ENCODE peak calls at places on chromosomes 1 and 21, in nine cellular contexts. Q is endothelial cell; X is fibroblast of the aortic adventitia; J is heart right ventricle; R is MM.1S; Z is H9; E is mucosa of descending colon; L is CD8-positive, alpha-beta T cell; T is CD4-positive, alpha-beta T cell. M is an unnamed sample.
A peak's percentile ranks its signal among the peaks of the same experiment; 100 is the strongest.

GRCh38 chr1:218439541-218440295 is 94.6 kb downstream of the TGFB2 start:
- DNase-seq in T (no peak), L (no peak), R (no peak), Q (no peak), Z (peak; percentile 39), J (no peak), X (peak; percentile 31), E (no peak), M (peak; percentile 21)

GRCh38 chr1:190320952-190321351 is 156.7 kb downstream of the BRINP3 start:
- DNase-seq in J (no peak), X (peak; percentile 71), R (no peak), L (no peak), Q (peak; percentile 12), E (no peak), T (no peak), Z (no peak), M (no peak)

GRCh38 chr1:182765416-182765815 is 24.2 kb upstream of the NPL start:
- DNase-seq in L (no peak), X (peak; percentile 41), R (no peak), J (no peak), Q (no peak), E (no peak), Z (no peak), T (no peak), M (no peak)

GRCh38 chr1:98157524-98158293 is 236.9 kb upstream of the DPYD start:
- DNase-seq in X (peak; percentile 84), R (no peak), Q (no peak), L (no peak), T (no peak), J (no peak), Z (no peak), E (no peak), M (peak; percentile 55)

GRCh38 chr1:102687383-102687782 is 420.9 kb downstream of the COL11A1 start:
- DNase-seq in R (no peak), T (no peak), E (no peak), X (no peak), J (no peak), L (no peak), Z (no peak), Q (no peak), M (no peak)

GRCh38 chr1:225911207-225912130 is 12.6 kb downstream of the PYCR2 start:
- DNase-seq in T (peak; percentile 74), Q (peak; percentile 82), Z (peak; percentile 80), E (peak; percentile 80), R (peak; percentile 69), X (peak; percentile 49), J (peak; percentile 81), L (peak; percentile 89), M (peak; percentile 10)

GRCh38 chr21:43917515-43918384 is 52.7 kb downstream of the AGPAT3 start:
- DNase-seq in Z (no peak), E (peak; percentile 68), R (peak; percentile 82), Q (no peak), X (no peak), J (no peak), T (peak; percentile 18), L (no peak), M (no peak)

GRCh38 chr1:2840036-2840809 is 38.7 kb upstream of the TTC34 start:
- DNase-seq in L (peak; percentile 83), Z (no peak), Q (peak; percentile 18), E (no peak), T (peak; percentile 66), X (no peak), R (no peak), J (no peak), M (no peak)

GRCh38 chr21:41043008-41043407 is 125.0 kb upstream of the BACE2 start:
- DNase-seq in X (no peak), L (no peak), Q (no peak), E (peak; percentile 26), J (no peak), R (no peak), Z (no peak), T (no peak), M (no peak)

GRCh38 chr21:41048141-41048540 is 119.8 kb upstream of the BACE2 start:
- DNase-seq in T (no peak), J (no peak), L (no peak), X (no peak), Q (no peak), E (no peak), R (no peak), Z (no peak), M (peak; percentile 13)

GRCh38 chr21:41048636-41049035 is 119.3 kb upstream of the BACE2 start:
- DNase-seq in J (no peak), Z (no peak), T (no peak), L (no peak), X (no peak), R (no peak), Q (no peak), E (no peak), M (no peak)

DNA sequence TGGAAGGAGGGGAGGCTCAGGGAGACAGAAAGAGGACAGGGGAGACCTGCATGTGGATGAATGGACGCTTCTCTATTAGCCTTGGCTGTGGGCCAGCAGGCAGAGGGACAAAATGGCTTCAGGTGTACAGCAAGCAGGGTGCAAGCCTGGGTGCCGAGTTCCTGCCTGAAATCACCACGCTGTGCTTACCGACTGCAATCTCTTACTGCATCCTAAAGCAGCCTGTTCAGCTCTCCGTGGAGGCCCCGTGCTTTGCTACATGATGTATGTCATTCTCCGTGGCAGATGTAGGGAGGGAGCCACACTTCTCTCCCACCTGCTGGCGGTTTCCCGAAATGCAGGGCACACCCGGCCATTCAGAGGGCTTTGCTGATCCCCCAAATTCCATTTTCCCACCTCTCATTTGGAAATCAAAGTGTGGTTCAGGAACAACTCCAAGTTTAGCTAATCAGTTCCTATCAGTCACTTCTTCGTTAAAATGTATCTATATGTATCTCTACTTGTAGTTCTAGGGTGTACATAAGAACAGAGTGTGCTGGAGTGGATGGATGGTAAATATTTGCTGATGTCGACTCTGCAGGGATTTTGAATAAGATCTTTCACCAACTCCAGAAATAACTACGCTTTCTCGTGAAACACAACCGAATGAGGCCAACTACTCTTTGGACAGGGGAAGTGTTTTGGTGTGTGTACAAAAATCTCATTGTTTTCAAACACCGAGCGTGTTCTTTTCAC is 122.3 kb upstream of the BACE2 start:
- DNase-seq in X (no peak), R (no peak), E (peak; percentile 14), Q (peak; percentile 45), Z (peak; percentile 60), L (no peak), T (no peak), J (no peak), M (no peak)
- TF ChIP-seq CTCF in X (peak; percentile 3), R (peak; percentile 55), E (no peak), Q (peak; percentile 56), Z (peak; percentile 74), L (no peak), T (no peak), J (peak; percentile 46), M (peak; percentile 54)

GRCh38 chr1:19813651-19813960 is 1.5 kb downstream of the RNF186 start:
- DNase-seq in E (no peak), R (no peak), Z (no peak), L (no peak), J (no peak), X (no peak), Q (no peak), T (no peak), M (no peak)

GRCh38 chr1:19812875-19813650 is 2.0 kb downstream of the RNF186 start:
- DNase-seq in R (no peak), E (peak; percentile 81), L (no peak), X (no peak), J (no peak), T (no peak), Z (no peak), Q (no peak), M (no peak)

GRCh38 chr1:19809044-19809750 is 5.9 kb downstream of the RNF186 start:
- DNase-seq in Q (no peak), X (no peak), E (peak; percentile 52), L (no peak), R (no peak), Z (no peak), T (no peak), J (no peak), M (no peak)

GRCh38 chr1:19814244-19814661 is 830 bp downstream of the RNF186 start:
- DNase-seq in X (no peak), T (no peak), R (no peak), J (no peak), L (peak; percentile 21), Z (no peak), Q (no peak), E (peak; percentile 49), M (no peak)

DNA sequence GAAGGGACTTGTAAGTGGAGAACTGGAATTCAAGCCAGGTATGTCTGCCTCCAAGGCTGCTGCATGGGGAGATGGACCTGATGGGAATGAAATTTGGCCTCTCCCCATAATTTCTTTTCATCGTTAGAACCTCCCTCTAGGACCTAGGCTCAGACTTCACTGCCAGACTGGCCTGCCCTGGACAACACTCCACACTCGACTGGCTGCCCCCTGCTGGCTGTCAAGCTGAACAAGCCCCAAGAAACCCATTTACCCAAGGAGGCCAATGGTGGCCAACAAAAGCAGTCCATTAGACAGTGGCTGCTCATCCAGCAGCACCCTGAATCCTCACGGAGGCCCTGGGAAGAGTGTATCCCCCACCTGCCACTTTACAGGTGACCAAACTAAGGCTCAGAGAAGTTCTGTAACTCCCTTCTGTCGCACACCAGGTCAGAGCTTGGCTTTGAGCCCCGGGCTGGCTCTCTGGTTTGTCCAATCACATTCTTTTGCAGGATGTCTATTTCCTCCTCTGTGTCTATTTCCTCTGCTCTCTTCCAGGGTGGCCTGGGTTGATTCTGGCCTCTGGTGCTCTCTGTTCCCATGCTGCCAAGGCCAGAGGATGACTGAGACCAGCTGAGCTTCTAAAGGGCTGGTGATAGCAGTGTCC is 3.8 kb downstream of the RNF186 start:
- DNase-seq in Q (peak; percentile 27), L (no peak), J (peak; percentile 33), X (peak; percentile 58), R (peak; percentile 50), E (peak; percentile 61), Z (peak; percentile 72), T (peak; percentile 22), M (peak; percentile 58)
- TF ChIP-seq CTCF in Q (peak; percentile 59), L (no peak), J (peak; percentile 40), X (peak; percentile 74), R (peak; percentile 66), E (peak; percentile 24), Z (peak; percentile 70), T (peak; percentile 57), M (peak; percentile 82)

DNA sequence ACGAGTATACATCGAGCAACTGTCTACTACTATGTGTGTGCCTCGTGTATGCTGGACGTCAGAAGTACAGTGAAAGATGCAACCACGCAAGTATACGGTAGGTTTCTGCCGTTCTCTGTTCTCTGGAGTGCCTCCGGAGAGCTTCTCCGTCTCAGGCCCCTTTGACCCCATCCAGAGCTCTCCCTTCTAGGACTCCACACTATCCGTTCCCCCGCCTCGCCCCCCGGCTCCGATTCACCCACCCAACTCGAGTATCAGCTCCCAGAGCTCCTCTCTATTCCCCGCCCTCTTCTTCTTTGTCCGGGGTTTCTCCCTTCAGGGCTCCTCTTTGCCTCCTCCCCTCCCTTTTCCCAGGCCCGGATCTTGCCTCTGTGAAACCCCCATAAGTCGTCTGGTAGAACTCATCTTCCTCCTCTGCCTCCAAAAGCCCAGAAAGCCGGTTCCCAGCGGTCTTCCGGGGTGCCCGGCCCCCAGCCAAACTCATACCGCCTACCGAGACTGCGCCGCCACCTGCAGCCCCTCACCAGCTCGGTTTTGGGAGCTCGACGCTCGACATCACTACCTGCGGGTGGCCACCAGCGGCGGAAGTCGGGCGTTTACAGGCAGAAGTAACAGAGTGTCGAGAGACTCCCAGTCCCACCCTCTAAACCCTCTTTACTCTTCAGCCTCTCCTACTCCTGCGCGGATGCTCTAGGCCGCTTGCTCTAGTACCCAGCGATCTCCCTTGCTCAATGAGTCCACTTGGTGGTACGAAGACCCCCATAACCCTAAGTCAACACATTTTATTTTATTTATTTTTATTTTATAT is at the start of gene VPS72:
- DNase-seq in X (peak; percentile 87), J (peak; percentile 81), R (peak; percentile 97), T (peak; percentile 80), Z (peak; percentile 91), L (peak; percentile 86), E (peak; percentile 90), Q (peak; percentile 74), M (peak; percentile 79)
- TF ChIP-seq CTCF in X (no peak), J (no peak), R (no peak), T (no peak), Z (no peak), L (no peak), E (peak; percentile 16), Q (no peak), M (peak; percentile 57)

DNA sequence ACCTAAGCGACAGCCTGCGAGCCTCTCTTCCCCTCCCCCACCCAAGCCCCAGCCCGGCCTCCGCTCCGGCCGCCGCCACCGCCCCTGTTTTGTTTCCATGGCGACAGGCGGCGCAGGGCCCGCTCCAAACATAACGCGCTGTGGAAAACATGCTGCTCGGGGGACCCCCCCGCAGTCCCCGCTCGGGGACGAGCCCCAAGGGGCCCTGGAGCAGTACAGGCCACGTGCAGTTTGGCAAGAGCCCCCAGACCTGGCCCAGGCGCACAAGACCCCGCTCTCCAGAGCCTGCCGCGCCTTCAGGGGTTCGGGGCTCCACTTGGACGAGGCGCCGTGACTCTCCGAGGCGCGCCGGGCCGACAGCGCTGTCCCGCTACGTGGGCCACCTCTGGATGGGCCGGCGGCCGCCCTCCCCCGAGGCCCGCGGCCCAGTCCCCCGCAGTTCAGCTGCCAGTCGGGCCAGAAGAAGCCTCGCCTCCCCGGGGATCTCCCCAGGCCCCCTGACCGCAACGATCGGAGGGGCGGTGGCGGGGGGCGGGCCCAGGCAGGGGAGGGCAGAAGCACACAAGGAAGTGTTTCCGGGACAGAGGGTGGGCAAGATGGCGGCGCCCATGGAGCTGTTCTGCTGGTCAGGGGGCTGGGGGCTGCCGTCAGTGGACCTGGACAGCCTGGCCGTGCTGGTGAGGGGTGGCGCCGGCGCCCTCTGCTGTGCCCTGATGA is at the start of gene MTX1:
- DNase-seq in J (peak; percentile 93), T (peak; percentile 90), X (peak; percentile 75), L (peak; percentile 88), E (peak; percentile 87), Z (peak; percentile 95), Q (peak; percentile 91), R (peak; percentile 88), M (peak; percentile 80)
- TF ChIP-seq CTCF in J (no peak), T (no peak), X (no peak), L (no peak), E (no peak), Z (no peak), Q (no peak), R (no peak), M (peak; percentile 16)